ENCODE peak calls at places on chromosomes 5 and 9, in four cellular contexts. One of them, this sample, is unnamed.

GRCh38 chr9:36091028-36091953 is 45.2 kb upstream of the GLIPR2 start:
- DNase-seq in IMR-90: peak; percentile 96
- DNase-seq in mammary epithelial cell: no peak
- DNase-seq in neural progenitor cell: no peak
- DNase-seq in this sample: peak; percentile 63

GRCh38 chr5:71892641-71893340 is 173.7 kb downstream of the CARTPT start:
- DNase-seq in mammary epithelial cell: no peak
- DNase-seq in neural progenitor cell: no peak
- DNase-seq in IMR-90: no peak
- DNase-seq in this sample: no peak

GRCh38 chr9:125820100-125820804 is 73.1 kb downstream of the PBX3 start:
- DNase-seq in IMR-90: no peak
- DNase-seq in neural progenitor cell: no peak
- DNase-seq in mammary epithelial cell: no peak
- DNase-seq in this sample: no peak

GRCh38 chr9:35258665-35259474 is 97.1 kb downstream of the UNC13B start:
- DNase-seq in neural progenitor cell: peak; percentile 71
- DNase-seq in mammary epithelial cell: peak; percentile 51
- DNase-seq in IMR-90: peak; percentile 66
- DNase-seq in this sample: peak; percentile 37

GRCh38 chr5:132090107-132090506 is 16.5 kb downstream of the CSF2 start:
- DNase-seq in IMR-90: peak; percentile 93
- DNase-seq in mammary epithelial cell: peak; percentile 98
- DNase-seq in neural progenitor cell: no peak
- DNase-seq in this sample: peak; percentile 71

GRCh38 chr5:180787025-180787424 is 15.6 kb downstream of the MGAT1 start:
- DNase-seq in mammary epithelial cell: no peak
- DNase-seq in IMR-90: peak; percentile 29
- DNase-seq in neural progenitor cell: peak; percentile 42
- DNase-seq in this sample: peak; percentile 69

GRCh38 chr5:173592050-173592669 is 24.3 kb downstream of the BOD1 start:
- DNase-seq in neural progenitor cell: no peak
- DNase-seq in mammary epithelial cell: peak; percentile 6
- DNase-seq in IMR-90: no peak
- DNase-seq in this sample: no peak

GRCh38 chr9:85964526-85964925 is 23.6 kb downstream of the NAA35 start:
- DNase-seq in mammary epithelial cell: no peak
- DNase-seq in neural progenitor cell: no peak
- DNase-seq in IMR-90: no peak
- DNase-seq in this sample: no peak

GRCh38 chr5:175743676-175744210 is 85.9 kb downstream of the HRH2 start:
- DNase-seq in neural progenitor cell: peak; percentile 75
- DNase-seq in mammary epithelial cell: peak; percentile 11
- DNase-seq in IMR-90: peak; percentile 7
- DNase-seq in this sample: no peak

GRCh38 chr9:136551401-136552116 is 5.7 kb upstream of the NOTCH1 start:
- DNase-seq in neural progenitor cell: peak; percentile 70
- DNase-seq in mammary epithelial cell: peak; percentile 88
- DNase-seq in IMR-90: peak; percentile 64
- DNase-seq in this sample: peak; percentile 65

GRCh38 chr9:91342575-91342974 is 19.1 kb downstream of the AUH start:
- DNase-seq in IMR-90: no peak
- DNase-seq in neural progenitor cell: no peak
- DNase-seq in mammary epithelial cell: no peak
- DNase-seq in this sample: no peak

GRCh38 chr9:112433715-112434392 is 52.8 kb upstream of the KIAA1958 start:
- DNase-seq in neural progenitor cell: no peak
- DNase-seq in IMR-90: no peak
- DNase-seq in mammary epithelial cell: no peak
- DNase-seq in this sample: no peak

GRCh38 chr9:133762488-133763271 is 24.5 kb upstream of the SARDH start:
- DNase-seq in IMR-90: no peak
- DNase-seq in neural progenitor cell: no peak
- DNase-seq in mammary epithelial cell: no peak
- DNase-seq in this sample: no peak

GRCh38 chr5:23026252-23027170 is 173.4 kb upstream of the CDH12 start:
- DNase-seq in neural progenitor cell: no peak
- DNase-seq in mammary epithelial cell: no peak
- DNase-seq in IMR-90: no peak
- DNase-seq in this sample: peak; percentile 6

GRCh38 chr9:2395814-2396213 is 225.8 kb upstream of the VLDLR start:
- DNase-seq in neural progenitor cell: no peak
- DNase-seq in mammary epithelial cell: no peak
- DNase-seq in IMR-90: no peak
- DNase-seq in this sample: no peak

GRCh38 chr9:93224591-93224990 is 40.7 kb downstream of the WNK2 start:
- DNase-seq in IMR-90: no peak
- DNase-seq in neural progenitor cell: no peak
- DNase-seq in mammary epithelial cell: peak; percentile 94
- DNase-seq in this sample: no peak

GRCh38 chr9:112712678-112713077 is 5.2 kb downstream of the INIP start:
- DNase-seq in mammary epithelial cell: no peak
- DNase-seq in neural progenitor cell: no peak
- DNase-seq in IMR-90: no peak
- DNase-seq in this sample: no peak

GRCh38 chr9:131072871-131073237 is 23.5 kb upstream of the AIF1L start:
- DNase-seq in mammary epithelial cell: no peak
- DNase-seq in neural progenitor cell: no peak
- DNase-seq in IMR-90: no peak
- DNase-seq in this sample: no peak
- H3K27me3 ChIP-seq in mammary epithelial cell: no peaks in the 10 kb centered on the region
- H3K27me3 ChIP-seq in neural progenitor cell: no peaks in the 10 kb centered on the region
- H3K27me3 ChIP-seq in IMR-90: peaks cover 58% of the 10 kb centered on the region
- H3K27me3 ChIP-seq in this sample: no peaks in the 10 kb centered on the region

DNA sequence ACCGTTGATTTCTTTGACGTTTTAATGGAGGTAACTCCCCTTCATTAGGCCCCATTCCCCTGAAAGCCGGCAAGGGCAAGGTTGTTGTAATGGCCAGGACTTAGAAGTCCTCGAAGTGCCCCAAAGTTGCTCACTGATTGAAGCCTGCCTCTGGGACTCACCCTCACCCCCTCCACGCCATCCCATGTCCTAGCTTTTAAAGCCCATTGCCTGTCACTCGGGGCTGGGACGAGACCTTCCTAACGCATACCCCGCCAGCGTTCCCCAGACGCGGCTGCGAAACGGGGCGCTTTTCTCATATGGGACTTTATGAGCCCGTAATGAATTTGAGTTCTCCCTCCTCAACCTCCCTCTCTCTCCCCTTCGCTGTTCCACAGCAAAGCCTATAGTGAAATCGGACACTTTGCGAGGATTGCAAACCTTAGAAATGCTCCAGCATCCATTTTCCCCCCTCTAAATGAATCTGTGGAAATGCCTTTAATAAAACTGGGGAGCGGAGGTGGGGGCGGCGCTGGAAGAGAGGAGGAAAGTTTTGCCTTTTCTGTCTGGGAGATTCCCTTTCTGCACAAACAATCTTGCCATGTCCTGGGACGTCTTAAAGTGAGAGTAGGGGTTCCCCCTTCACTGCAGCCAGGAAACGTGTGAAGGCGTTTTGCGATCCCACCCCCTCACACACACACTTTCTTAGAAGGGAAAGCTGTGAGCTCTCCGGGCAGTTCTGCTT is 1.5 kb downstream of the PAPPA start:
- DNase-seq in IMR-90: peak; percentile 82
- DNase-seq in mammary epithelial cell: no peak
- DNase-seq in neural progenitor cell: peak; percentile 21
- DNase-seq in this sample: no peak
- H3K4me3 ChIP-seq in IMR-90: peak overlapping the region; percentile 95
- H3K4me3 ChIP-seq in mammary epithelial cell: peak overlapping the region; percentile 52
- H3K4me3 ChIP-seq in neural progenitor cell: peak overlapping the region; percentile 60
- H3K4me3 ChIP-seq in this sample: no peak overlapping the region

GRCh38 chr9:114804504-114804903 is 1.3 kb downstream of the TNFSF15 start:
- DNase-seq in neural progenitor cell: no peak
- DNase-seq in mammary epithelial cell: peak; percentile 74
- DNase-seq in IMR-90: peak; percentile 84
- DNase-seq in this sample: peak; percentile 78
- H3K27me3 ChIP-seq in neural progenitor cell: no peaks in the 10 kb centered on the region
- H3K27me3 ChIP-seq in mammary epithelial cell: no peaks in the 10 kb centered on the region
- H3K27me3 ChIP-seq in IMR-90: peaks cover 6% of the 10 kb centered on the region
- H3K27me3 ChIP-seq in this sample: no peaks in the 10 kb centered on the region

GRCh38 chr5:177472460-177473441 is 683 bp downstream of the DBN1 start:
- DNase-seq in IMR-90: no peak
- DNase-seq in neural progenitor cell: peak; percentile 84
- DNase-seq in mammary epithelial cell: no peak
- DNase-seq in this sample: peak; percentile 68

GRCh38 chr5:177473461-177473991 is at the start of gene DBN1:
- DNase-seq in mammary epithelial cell: no peak
- DNase-seq in neural progenitor cell: peak; percentile 89
- DNase-seq in IMR-90: no peak
- DNase-seq in this sample: peak; percentile 72

GRCh38 chr5:177469750-177470525 is 3.5 kb downstream of the DBN1 start:
- DNase-seq in neural progenitor cell: no peak
- DNase-seq in mammary epithelial cell: no peak
- DNase-seq in IMR-90: no peak
- DNase-seq in this sample: no peak

GRCh38 chr5:177470759-177471536 is 2.5 kb downstream of the DBN1 start:
- DNase-seq in neural progenitor cell: no peak
- DNase-seq in IMR-90: no peak
- DNase-seq in mammary epithelial cell: no peak
- DNase-seq in this sample: no peak

GRCh38 chr5:177471610-177472356 is 1.7 kb downstream of the DBN1 start:
- DNase-seq in IMR-90: peak; percentile 65
- DNase-seq in neural progenitor cell: no peak
- DNase-seq in mammary epithelial cell: no peak
- DNase-seq in this sample: no peak
- H3K4me3 ChIP-seq in IMR-90: peak overlapping the region; percentile 97
- H3K4me3 ChIP-seq in neural progenitor cell: peak overlapping the region; percentile 100
- H3K4me3 ChIP-seq in mammary epithelial cell: peak overlapping the region; percentile 24
- H3K4me3 ChIP-seq in this sample: peak overlapping the region; percentile 81

GRCh38 chr5:35960328-35960727 is 21.9 kb upstream of the CAPSL start:
- DNase-seq in mammary epithelial cell: no peak
- DNase-seq in IMR-90: no peak
- DNase-seq in neural progenitor cell: no peak
- DNase-seq in this sample: no peak

GRCh38 chr5:35954175-35954574 is 15.8 kb upstream of the CAPSL start:
- DNase-seq in mammary epithelial cell: no peak
- DNase-seq in neural progenitor cell: peak; percentile 11
- DNase-seq in IMR-90: no peak
- DNase-seq in this sample: no peak

GRCh38 chr5:35956429-35956828 is 18.0 kb upstream of the CAPSL start:
- DNase-seq in IMR-90: no peak
- DNase-seq in mammary epithelial cell: peak; percentile 50
- DNase-seq in neural progenitor cell: no peak
- DNase-seq in this sample: peak; percentile 27
- H3K27me3 ChIP-seq in IMR-90: peaks cover 8% of the 10 kb centered on the region
- H3K27me3 ChIP-seq in mammary epithelial cell: no peaks in the 10 kb centered on the region
- H3K27me3 ChIP-seq in neural progenitor cell: peaks cover 9% of the 10 kb centered on the region
- H3K27me3 ChIP-seq in this sample: no peaks in the 10 kb centered on the region

GRCh38 chr5:146507428-146507827 is 8.6 kb downstream of the GPR151 start:
- DNase-seq in neural progenitor cell: no peak
- DNase-seq in IMR-90: no peak
- DNase-seq in mammary epithelial cell: no peak
- DNase-seq in this sample: no peak
- H3K4me3 ChIP-seq in neural progenitor cell: no peak overlapping the region
- H3K4me3 ChIP-seq in IMR-90: no peak overlapping the region
- H3K4me3 ChIP-seq in mammary epithelial cell: no peak overlapping the region
- H3K4me3 ChIP-seq in this sample: no peak overlapping the region

DNA sequence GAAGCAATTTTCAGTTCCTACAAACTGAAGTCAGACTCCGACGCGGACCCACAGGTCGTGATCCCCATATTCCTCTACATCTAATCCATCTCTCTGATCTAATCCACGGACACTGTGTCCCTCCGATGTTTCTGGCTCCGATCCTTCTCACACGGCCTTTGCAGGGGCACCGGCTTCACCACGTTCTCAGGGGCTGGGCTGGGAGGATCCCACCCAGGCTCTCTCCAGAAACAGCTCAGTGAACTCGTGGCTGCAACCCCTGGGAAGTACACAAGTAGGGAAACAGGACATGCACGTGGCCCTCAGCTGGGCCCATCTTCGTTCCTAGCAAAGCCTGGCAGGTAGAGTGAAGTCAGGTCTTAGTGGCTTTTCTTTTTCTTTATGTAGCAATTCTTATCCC is 49.1 kb upstream of the OLFM1 start:
- DNase-seq in IMR-90: no peak
- DNase-seq in neural progenitor cell: no peak
- DNase-seq in mammary epithelial cell: no peak
- DNase-seq in this sample: no peak
- H3K27me3 ChIP-seq in IMR-90: peaks cover 1% of the 10 kb centered on the region
- H3K27me3 ChIP-seq in neural progenitor cell: no peaks in the 10 kb centered on the region
- H3K27me3 ChIP-seq in mammary epithelial cell: no peaks in the 10 kb centered on the region
- H3K27me3 ChIP-seq in this sample: no peaks in the 10 kb centered on the region

GRCh38 chr5:159673538-159673937 is 242.7 kb upstream of the ADRA1B start:
- DNase-seq in IMR-90: no peak
- DNase-seq in mammary epithelial cell: no peak
- DNase-seq in neural progenitor cell: no peak
- DNase-seq in this sample: no peak

GRCh38 chr5:159682623-159683022 is 233.7 kb upstream of the ADRA1B start:
- DNase-seq in mammary epithelial cell: no peak
- DNase-seq in neural progenitor cell: no peak
- DNase-seq in IMR-90: no peak
- DNase-seq in this sample: no peak

GRCh38 chr5:159680095-159680494 is 236.2 kb upstream of the ADRA1B start:
- DNase-seq in neural progenitor cell: no peak
- DNase-seq in mammary epithelial cell: no peak
- DNase-seq in IMR-90: no peak
- DNase-seq in this sample: no peak

DNA sequence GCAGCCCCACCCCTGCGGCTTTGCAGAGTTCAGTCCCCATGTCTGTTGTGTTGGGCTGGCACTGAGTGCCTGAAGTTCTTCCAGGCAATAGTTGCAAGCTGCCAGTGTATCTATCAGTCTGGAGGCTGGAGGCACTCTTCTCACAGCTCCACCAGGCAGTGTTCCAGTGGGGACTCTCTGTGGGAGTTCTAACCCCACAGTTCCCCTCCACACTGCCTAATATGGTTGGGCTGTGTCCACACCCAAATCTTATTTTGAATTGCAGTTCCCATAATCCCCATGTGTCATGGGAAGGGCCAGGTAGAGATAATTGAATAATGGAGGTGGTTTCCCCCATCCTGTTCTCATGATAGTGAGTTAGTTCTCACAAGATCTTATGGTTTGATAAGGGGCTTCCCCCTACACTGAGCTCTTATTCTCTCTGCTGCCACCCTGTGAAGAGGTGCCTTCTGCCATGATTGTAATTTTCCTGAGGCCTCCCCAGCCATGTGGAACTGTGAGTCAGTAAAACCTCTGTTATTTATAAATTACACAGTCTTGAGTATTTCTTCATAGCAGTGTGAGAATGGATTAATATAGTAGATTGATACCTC is 237.4 kb upstream of the ADRA1B start:
- DNase-seq in mammary epithelial cell: peak; percentile 22
- DNase-seq in IMR-90: no peak
- DNase-seq in neural progenitor cell: no peak
- DNase-seq in this sample: no peak
- H3K4me3 ChIP-seq in mammary epithelial cell: no peak overlapping the region
- H3K4me3 ChIP-seq in IMR-90: no peak overlapping the region
- H3K4me3 ChIP-seq in neural progenitor cell: no peak overlapping the region
- H3K4me3 ChIP-seq in this sample: no peak overlapping the region

This sample was measured in MG63.